ENCODE peak calls at places on chromosomes 7 and 10, in six cellular contexts. I is activated T-helper 1 cell treated with anti-CD3 and anti-CD28 coated beads, Interleukin-12 subunit alpha, Interleukin-12 subunit beta, Interleukin-2, Interleukin-4 antibody, amounts not matched to agents 30 ng/mL and 10 ng/mL and 1 ng/mL, durations not matched to agents 14 hours and 24 hours and 36 hours; H is activated CD4-positive, alpha-beta T cell treated with anti-CD3 and anti-CD28 coated beads, Interleukin-2, amount 10 ng/mL, durations not matched to agents 7 days and 5 days; O is left cardiac atrium; B is upper lobe of right lung; N is bronchial epithelial cell. P is an unnamed sample.

GRCh38 chr10:107561136-107561650 is 396.7 kb upstream of the SORCS1 start:
- DNase-seq in I (no peak), H (no peak), O (no peak), B (no peak), N (peak; percentile 30), P (no peak)

GRCh38 chr10:24430591-24430990 is 221.7 kb downstream of the KIAA1217 start:
- DNase-seq in I (no peak), H (no peak), O (no peak), B (no peak), N (no peak), P (no peak)

GRCh38 chr10:104321716-104322415 is 16.4 kb downstream of the ITPRIP start:
- DNase-seq in I (no peak), H (no peak), O (no peak), B (no peak), N (no peak), P (no peak)

GRCh38 chr10:102306710-102307109 is 61.4 kb downstream of the GBF1 start:
- DNase-seq in I (no peak), H (no peak), O (no peak), B (no peak), N (no peak), P (no peak)

GRCh38 chr10:31456463-31456862 is 137.4 kb downstream of the ZEB1 start:
- DNase-seq in I (no peak), H (no peak), O (no peak), B (no peak), N (no peak), P (no peak)

GRCh38 chr10:34145751-34146150 is 669.3 kb downstream of the PARD3 start:
- DNase-seq in I (no peak), H (no peak), O (no peak), B (no peak), N (no peak), P (no peak)

GRCh38 chr10:120978589-120979252 is 127.6 kb downstream of the WDR11 start:
- DNase-seq in I (no peak), H (no peak), O (no peak), B (no peak), N (peak; percentile 29), P (no peak)

GRCh38 chr10:75433216-75433615 is 1.8 kb downstream of the LRMDA start:
- DNase-seq in I (no peak), H (no peak), O (no peak), B (no peak), N (no peak), P (no peak)

GRCh38 chr7:128311-129080 is 63.9 kb upstream of the FAM20C start:
- DNase-seq in I (no peak), H (no peak), O (no peak), B (no peak), N (no peak), P (no peak)

GRCh38 chr7:30032310-30033125 is 4.3 kb downstream of the PLEKHA8 start:
- DNase-seq in I (no peak), H (no peak), O (no peak), B (no peak), N (peak; percentile 29), P (no peak)

GRCh38 chr7:23471090-23471859 is 984 bp upstream of the IGF2BP3 start:
- DNase-seq in I (peak; percentile 56), H (peak; percentile 47), O (no peak), B (no peak), N (no peak), P (peak; percentile 92)

GRCh38 chr10:13924020-13924725 is 337.4 kb downstream of the PRPF18 start:
- DNase-seq in I (no peak), H (no peak), O (no peak), B (no peak), N (peak; percentile 88), P (no peak)

GRCh38 chr7:158541330-158542010 is 46.2 kb downstream of the PTPRN2 start:
- DNase-seq in I (no peak), H (peak; percentile 11), O (no peak), B (no peak), N (no peak), P (no peak)